ENCODE peak calls at places on chromosomes 16 and 17, in five cellular contexts. O, X, U, H and S are unnamed samples.

GRCh38 chr17:17175917-17176316 is 30.2 kb downstream of the PLD6 start:
- DNase-seq in H (no peak), U (no peak), X (no peak), O (no peak), S (no peak)

GRCh38 chr16:49158029-49158642 is 123.5 kb downstream of the CBLN1 start:
- DNase-seq in X (no peak), O (peak), H (peak), U (no peak), S (peak)

GRCh38 chr16:3187798-3188674 is at the start of gene OR1F1:
- DNase-seq in O (no peak), U (no peak), H (no peak), X (no peak), S (no peak)

GRCh38 chr17:63701477-63702222 is 1.7 kb upstream of the LIMD2 start:
- DNase-seq in H (no peak), O (no peak), U (no peak), X (no peak), S (no peak)

GRCh38 chr17:9402590-9403199 is 172.9 kb downstream of the STX8 start:
- DNase-seq in O (peak), H (no peak), X (no peak), U (no peak), S (peak)

GRCh38 chr16:30434852-30435251 is 5.0 kb upstream of the DCTPP1 start:
- DNase-seq in X (no peak), U (no peak), H (no peak), O (no peak), S (no peak)

GRCh38 chr16:65700599-65700998 is 578.7 kb upstream of the CDH11 start:
- DNase-seq in U (no peak), X (no peak), H (no peak), O (no peak), S (no peak)

GRCh38 chr16:31079342-31079944 is 5.2 kb downstream of the ZNF646 start:
- DNase-seq in O (no peak), U (no peak), H (no peak), X (no peak), S (no peak)

GRCh38 chr16:18853694-18854093 is 52.3 kb upstream of the ARL6IP1 start:
- DNase-seq in X (no peak), O (no peak), H (no peak), U (no peak), S (no peak)

GRCh38 chr17:47620503-47621245 is 29.0 kb upstream of the KPNB1 start:
- DNase-seq in H (no peak), X (no peak), U (no peak), O (no peak), S (no peak)

GRCh38 chr16:23909792-23910418 is 74.1 kb downstream of the PRKCB start:
- DNase-seq in U (no peak), O (no peak), X (no peak), H (no peak), S (no peak)

GRCh38 chr17:38620551-38621277 is 15.0 kb upstream of the SRCIN1 start:
- DNase-seq in X (no peak), H (no peak), U (no peak), O (no peak), S (no peak)

GRCh38 chr17:38621538-38621937 is 15.8 kb upstream of the SRCIN1 start:
- DNase-seq in H (no peak), X (no peak), U (no peak), O (no peak), S (no peak)

GRCh38 chr17:38627957-38628356 is 22.2 kb upstream of the SRCIN1 start:
- DNase-seq in U (no peak), O (no peak), H (no peak), X (no peak), S (no peak)

GRCh38 chr17:38628441-38628840 is 22.7 kb upstream of the SRCIN1 start:
- DNase-seq in O (peak), U (no peak), X (no peak), H (no peak), S (no peak)

GRCh38 chr17:38625482-38625881 is 19.7 kb upstream of the SRCIN1 start:
- DNase-seq in X (no peak), H (no peak), O (no peak), U (no peak), S (no peak)
- H3K4me3 ChIP-seq in X (no peak), H (no peak), O (no peak), U (no peak), S (no peak)

GRCh38 chr17:78126895-78127239 is 1.7 kb downstream of the TMC6 start:
- DNase-seq in O (no peak), X (no peak), U (no peak), H (no peak), S (no peak)
- TF ChIP-seq CTCF in O (no peak), X (no peak), U (no peak), H (no peak), S (no peak)

GRCh38 chr16:73233423-73233762 is 185.5 kb upstream of the ZFHX3 start:
- DNase-seq in H (no peak), O (no peak), X (no peak), U (no peak), S (no peak)
- H3K4me3 ChIP-seq in H (peak), O (no peak), X (peak), U (no peak), S (no peak)

DNA sequence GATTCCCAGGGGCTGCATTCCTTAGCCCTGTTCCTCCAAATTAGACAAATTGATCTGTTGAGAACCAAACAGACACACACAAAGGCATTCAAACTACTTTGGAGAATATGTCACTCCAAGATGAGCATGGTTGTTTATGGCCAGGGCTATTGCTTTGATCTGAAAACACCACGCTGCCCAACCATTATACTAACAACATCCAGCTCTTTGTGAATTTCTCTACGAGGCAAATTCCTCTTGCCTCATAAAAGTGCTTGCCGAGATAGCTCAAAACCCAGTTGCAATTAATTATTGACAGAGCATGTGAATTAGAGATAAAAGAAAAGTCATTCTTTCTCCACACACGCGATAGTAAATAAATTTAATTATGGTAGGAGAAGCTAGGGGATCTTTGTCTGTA is 441.6 kb downstream of the HS3ST4 start:
- DNase-seq in H (no peak), O (peak), X (no peak), U (no peak), S (no peak)
- TF ChIP-seq CTCF in H (no peak), O (no peak), X (no peak), U (no peak), S (no peak)

GRCh38 chr17:58248955-58249269 is 10.5 kb downstream of the LPO start:
- DNase-seq in O (no peak), U (no peak), X (no peak), H (no peak), S (no peak)
- H3K4me3 ChIP-seq in O (no peak), U (no peak), X (peak), H (no peak), S (no peak)

DNA sequence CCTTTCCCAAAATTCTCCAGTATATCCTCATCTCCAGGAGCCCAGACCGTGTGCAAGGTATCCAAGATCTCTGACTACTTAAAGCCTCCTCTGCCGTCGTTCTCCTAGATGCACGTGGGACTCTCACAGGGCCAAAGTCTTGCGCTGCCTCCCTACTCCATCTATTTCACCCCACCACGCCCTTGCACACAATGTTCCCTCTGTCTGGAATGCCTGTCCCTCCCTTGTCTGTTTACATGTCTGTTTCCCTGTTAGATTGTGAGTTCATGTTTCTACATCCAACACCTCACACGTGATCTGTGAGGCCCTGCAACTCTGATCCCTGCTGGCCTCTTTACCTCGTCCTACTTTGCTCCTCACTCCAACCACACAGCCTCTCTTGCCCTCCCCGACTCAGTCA is 4.9 kb upstream of the FZD2 start:
- DNase-seq in X (no peak), H (no peak), U (no peak), O (peak), S (no peak)
- TF ChIP-seq CTCF in X (no peak), H (no peak), U (no peak), O (no peak), S (no peak)

GRCh38 chr16:41439-42068 is 11.9 kb downstream of the POLR3K start:
- DNase-seq in H (no peak), U (no peak), X (no peak), O (no peak), S (no peak)
- H3K4me3 ChIP-seq in H (peak), U (no peak), X (peak), O (no peak), S (no peak)

DNA sequence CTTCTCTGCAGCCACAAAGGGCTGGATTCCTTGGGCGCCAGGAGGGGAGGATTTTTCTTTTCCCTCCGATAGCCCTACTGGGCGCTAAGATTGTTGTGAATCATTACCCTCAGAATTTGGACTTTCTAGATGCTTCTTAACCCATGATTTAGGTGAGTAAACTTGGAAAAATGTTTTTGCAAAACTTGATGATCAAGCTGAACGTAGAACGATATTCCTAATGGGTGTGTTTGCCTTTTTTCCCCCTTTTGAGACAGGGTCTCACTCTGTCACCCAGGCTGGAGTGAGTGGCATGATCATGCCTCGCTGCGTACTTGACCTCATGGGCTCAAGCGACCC is 43.8 kb downstream of the PGS1 start:
- DNase-seq in U (no peak), X (no peak), O (no peak), H (no peak), S (no peak)
- TF ChIP-seq CTCF in U (no peak), X (no peak), O (no peak), H (no peak), S (no peak)

GRCh38 chr17:81831957-81832607 is 1.0 kb downstream of the MCRIP1 start:
- DNase-seq in X (no peak), O (no peak), H (no peak), U (no peak), S (no peak)

GRCh38 chr17:81833160-81833920 is at the start of gene MCRIP1:
- DNase-seq in O (peak), X (peak), H (peak), U (no peak), S (peak)

GRCh38 chr17:81829858-81830257 is 3.2 kb downstream of the MCRIP1 start:
- DNase-seq in X (no peak), O (no peak), U (no peak), H (no peak), S (no peak)

GRCh38 chr17:81832608-81833159 is 407 bp downstream of the MCRIP1 start:
- DNase-seq in O (no peak), X (no peak), H (no peak), U (no peak), S (no peak)

DNA sequence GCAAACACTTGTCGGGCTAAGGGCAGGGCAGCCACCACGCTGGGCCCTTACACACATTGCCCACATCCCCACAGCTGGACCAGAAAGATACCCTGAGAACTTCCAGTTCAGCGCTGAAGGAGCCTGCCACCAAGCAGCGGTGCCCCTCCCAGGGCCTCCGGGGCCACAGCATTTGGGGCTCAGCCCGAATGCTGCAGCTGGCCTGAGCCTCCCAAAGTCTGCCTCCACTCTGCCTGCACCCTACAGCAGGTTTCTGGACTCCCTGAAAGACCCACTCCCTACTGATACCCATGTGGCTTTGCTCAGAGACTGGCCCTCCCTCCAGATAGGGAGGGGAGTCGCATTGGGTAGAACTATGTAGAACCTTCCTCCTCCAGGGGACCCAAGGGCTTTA is 1.5 kb downstream of the MCRIP1 start:
- DNase-seq in O (no peak), U (no peak), H (no peak), X (no peak), S (no peak)
- H3K4me3 ChIP-seq in O (no peak), U (peak), H (no peak), X (no peak), S (peak)